ENCODE peak calls at places on chromosome 5, in eight cellular contexts. H is cardiac fibroblast, G is HuH-7.5, O is T47D, S is NCI-H226, D is T-helper 1 cell, Y is psoas muscle, P is GM12891. E is an unnamed sample.

GRCh38 chr5:3226171-3226570 is 369.5 kb upstream of the IRX1 start:
- DNase-seq in H (no peak), G (no peak), O (no peak), S (no peak), D (no peak), Y (no peak), P (no peak), E (no peak)

GRCh38 chr5:146877783-146878470 is 630 bp downstream of the PPP2R2B start:
- DNase-seq in H (peak), G (peak), O (no peak), S (no peak), D (peak), Y (peak), P (no peak), E (no peak)

GRCh38 chr5:141040093-141040762 is 10.9 kb upstream of the PCDHB1 start:
- DNase-seq in H (peak), G (peak), O (peak), S (peak), D (no peak), Y (peak), P (no peak), E (no peak)

GRCh38 chr5:112355058-112355685 is 63.9 kb downstream of the EPB41L4A start:
- DNase-seq in H (no peak), G (no peak), O (no peak), S (no peak), D (no peak), Y (no peak), P (no peak), E (no peak)

GRCh38 chr5:36880761-36881160 is 4.2 kb downstream of the NIPBL start:
- DNase-seq in H (peak), G (no peak), O (no peak), S (no peak), D (no peak), Y (no peak), P (no peak), E (no peak)

GRCh38 chr5:43658499-43658898 is 55.5 kb downstream of the NNT start:
- DNase-seq in H (peak), G (no peak), O (no peak), S (peak), D (no peak), Y (no peak), P (no peak), E (no peak)

GRCh38 chr5:38681966-38682365 is 125.5 kb upstream of the LIFR start:
- DNase-seq in H (no peak), G (no peak), O (no peak), S (no peak), D (no peak), Y (no peak), P (no peak), E (no peak)

GRCh38 chr5:116451905-116452450 is 122.6 kb downstream of the SEMA6A start:
- DNase-seq in H (no peak), G (no peak), O (no peak), S (no peak), D (no peak), Y (no peak), P (no peak), E (no peak)

GRCh38 chr5:109611061-109611460 is 78.7 kb upstream of the MAN2A1 start:
- DNase-seq in H (no peak), G (no peak), O (no peak), S (no peak), D (no peak), Y (no peak), P (no peak), E (no peak)

GRCh38 chr5:104733063-104733719 is 1170.6 kb upstream of the NUDT12 start:
- DNase-seq in H (no peak), G (no peak), O (no peak), S (no peak), D (no peak), Y (no peak), P (no peak), E (no peak)

GRCh38 chr5:176798094-176798876 is 12.1 kb upstream of the UNC5A start:
- DNase-seq in H (no peak), G (no peak), O (no peak), S (no peak), D (no peak), Y (no peak), P (no peak), E (no peak)